ENCODE peak calls at places on chromosome 1, in six cellular contexts. One of them, this sample, is unnamed.

GRCh38 chr1:2174348-2175054 is 20.1 kb downstream of the FAAP20 start:
- DNase-seq in body of pancreas: peak
- DNase-seq in fibroblast of the aortic adventitia: peak
- DNase-seq in MV-4-11: no peak
- DNase-seq in activated CD4-positive, alpha-beta T cell treated with anti-CD3 and anti-CD28 coated beads, Interleukin-2, amount 50 U/mL, for 1 hour: peak
- DNase-seq in amniotic stem cell: peak
- DNase-seq in this sample: peak

GRCh38 chr1:64280001-64280400 is 76.6 kb downstream of the UBE2U start:
- DNase-seq in body of pancreas: no peak
- DNase-seq in fibroblast of the aortic adventitia: no peak
- DNase-seq in MV-4-11: no peak
- DNase-seq in activated CD4-positive, alpha-beta T cell treated with anti-CD3 and anti-CD28 coated beads, Interleukin-2, amount 50 U/mL, for 1 hour: no peak
- DNase-seq in amniotic stem cell: no peak
- DNase-seq in this sample: no peak

GRCh38 chr1:21001042-21001441 is 175.7 kb downstream of the EIF4G3 start:
- DNase-seq in body of pancreas: no peak
- DNase-seq in fibroblast of the aortic adventitia: no peak
- DNase-seq in MV-4-11: no peak
- DNase-seq in activated CD4-positive, alpha-beta T cell treated with anti-CD3 and anti-CD28 coated beads, Interleukin-2, amount 50 U/mL, for 1 hour: no peak
- DNase-seq in amniotic stem cell: no peak
- DNase-seq in this sample: no peak

GRCh38 chr1:40849801-40850592 is 12.2 kb downstream of the CITED4 start:
- DNase-seq in body of pancreas: peak
- DNase-seq in fibroblast of the aortic adventitia: peak
- DNase-seq in MV-4-11: peak
- DNase-seq in activated CD4-positive, alpha-beta T cell treated with anti-CD3 and anti-CD28 coated beads, Interleukin-2, amount 50 U/mL, for 1 hour: peak
- DNase-seq in amniotic stem cell: peak
- DNase-seq in this sample: peak

GRCh38 chr1:39229504-39229903 is 25.0 kb downstream of the MACF1 start:
- DNase-seq in body of pancreas: no peak
- DNase-seq in fibroblast of the aortic adventitia: no peak
- DNase-seq in MV-4-11: peak
- DNase-seq in activated CD4-positive, alpha-beta T cell treated with anti-CD3 and anti-CD28 coated beads, Interleukin-2, amount 50 U/mL, for 1 hour: no peak
- DNase-seq in amniotic stem cell: no peak
- DNase-seq in this sample: no peak

GRCh38 chr1:37797750-37798345 is 4.2 kb downstream of the MANEAL start:
- DNase-seq in body of pancreas: no peak
- DNase-seq in fibroblast of the aortic adventitia: peak
- DNase-seq in MV-4-11: peak
- DNase-seq in activated CD4-positive, alpha-beta T cell treated with anti-CD3 and anti-CD28 coated beads, Interleukin-2, amount 50 U/mL, for 1 hour: no peak
- DNase-seq in amniotic stem cell: no peak
- DNase-seq in this sample: peak

GRCh38 chr1:9652379-9653194 is 1.1 kb downstream of the PIK3CD start:
- DNase-seq in body of pancreas: no peak
- DNase-seq in fibroblast of the aortic adventitia: no peak
- DNase-seq in MV-4-11: peak
- DNase-seq in activated CD4-positive, alpha-beta T cell treated with anti-CD3 and anti-CD28 coated beads, Interleukin-2, amount 50 U/mL, for 1 hour: peak
- DNase-seq in amniotic stem cell: no peak
- DNase-seq in this sample: peak

GRCh38 chr1:234750922-234751595 is 141.1 kb upstream of the IRF2BP2 start:
- DNase-seq in body of pancreas: peak
- DNase-seq in fibroblast of the aortic adventitia: no peak
- DNase-seq in MV-4-11: no peak
- DNase-seq in activated CD4-positive, alpha-beta T cell treated with anti-CD3 and anti-CD28 coated beads, Interleukin-2, amount 50 U/mL, for 1 hour: no peak
- DNase-seq in amniotic stem cell: no peak
- DNase-seq in this sample: no peak

GRCh38 chr1:176494436-176494835 is 31.5 kb downstream of the PAPPA2 start:
- DNase-seq in body of pancreas: no peak
- DNase-seq in fibroblast of the aortic adventitia: peak
- DNase-seq in MV-4-11: no peak
- DNase-seq in activated CD4-positive, alpha-beta T cell treated with anti-CD3 and anti-CD28 coated beads, Interleukin-2, amount 50 U/mL, for 1 hour: no peak
- DNase-seq in amniotic stem cell: no peak
- DNase-seq in this sample: no peak

GRCh38 chr1:175269151-175269550 is 76.6 kb upstream of the KIAA0040 start:
- DNase-seq in body of pancreas: no peak
- DNase-seq in fibroblast of the aortic adventitia: no peak
- DNase-seq in MV-4-11: no peak
- DNase-seq in activated CD4-positive, alpha-beta T cell treated with anti-CD3 and anti-CD28 coated beads, Interleukin-2, amount 50 U/mL, for 1 hour: no peak
- DNase-seq in amniotic stem cell: no peak
- DNase-seq in this sample: no peak

GRCh38 chr1:150161747-150162581 is 12.2 kb downstream of the PLEKHO1 start:
- DNase-seq in body of pancreas: no peak
- DNase-seq in fibroblast of the aortic adventitia: no peak
- DNase-seq in MV-4-11: no peak
- DNase-seq in activated CD4-positive, alpha-beta T cell treated with anti-CD3 and anti-CD28 coated beads, Interleukin-2, amount 50 U/mL, for 1 hour: no peak
- DNase-seq in amniotic stem cell: no peak
- DNase-seq in this sample: peak